ENCODE peak calls at places on chromosomes 11 and 22, in four cellular contexts. D is cardiac fibroblast; Z is stimulated activated CD8-positive, alpha-beta memory T cell treated with anti-CD3 and anti-CD28 coated beads, Interleukin-12 subunit alpha, Interleukin-12 subunit beta, amount 100 ng/mL, for 4 hours; B is GM06990. U is an unnamed sample.

GRCh38 chr11:65869643-65870306 is 2.8 kb downstream of the EFEMP2 start:
- DNase-seq in D (no peak), Z (no peak), B (no peak), U (no peak)

GRCh38 chr22:41512421-41513194 is 31.7 kb downstream of the POLR3H start:
- DNase-seq in B (no peak), D (peak), Z (no peak), U (no peak)

GRCh38 chr11:10116588-10116987 is 177.4 kb downstream of the SBF2 start:
- DNase-seq in D (peak), B (peak), Z (no peak), U (no peak)

GRCh38 chr11:125504580-125504979 is 8.5 kb upstream of the FEZ1 start:
- DNase-seq in D (no peak), Z (no peak), B (no peak), U (no peak)

GRCh38 chr22:44550666-44551491 is 52.8 kb upstream of the RTL6 start:
- DNase-seq in Z (no peak), B (peak), D (peak), U (peak)

GRCh38 chr11:134949121-134949591 is 537.1 kb upstream of the B3GAT1 start:
- DNase-seq in Z (no peak), D (peak), B (no peak), U (peak)

GRCh38 chr22:49129736-49130135 is 697.9 kb downstream of the BRD1 start:
- DNase-seq in B (no peak), D (no peak), Z (no peak), U (no peak)

GRCh38 chr11:61152816-61153592 is 8.2 kb downstream of the VPS37C start:
- DNase-seq in Z (no peak), B (no peak), D (peak), U (peak)

GRCh38 chr11:129364143-129364654 is 11.4 kb upstream of the BARX2 start:
- DNase-seq in B (peak), Z (peak), D (peak), U (peak)

GRCh38 chr11:122578168-122578825 is 77.2 kb upstream of the UBASH3B start:
- DNase-seq in Z (no peak), B (no peak), D (no peak), U (no peak)

GRCh38 chr22:44171486-44172076 is 9.1 kb upstream of the PARVG start:
- DNase-seq in B (no peak), D (no peak), Z (no peak), U (no peak)

GRCh38 chr11:3747704-3748103 is 49.6 kb downstream of the NUP98 start:
- DNase-seq in D (peak), Z (no peak), B (no peak), U (no peak)

GRCh38 chr22:49008682-49009235 is 818.9 kb downstream of the BRD1 start:
- DNase-seq in Z (no peak), B (no peak), D (no peak), U (no peak)

GRCh38 chr22:46129390-46130041 is 20.8 kb upstream of the PPARA start:
- DNase-seq in B (peak), D (no peak), Z (no peak), U (no peak)

GRCh38 chr22:49716441-49716840 is 111.2 kb downstream of the BRD1 start:
- DNase-seq in Z (no peak), D (no peak), B (no peak), U (no peak)

GRCh38 chr11:70610561-70610960 is 212.2 kb downstream of the CTTN start:
- DNase-seq in Z (no peak), B (no peak), D (no peak), U (peak)

GRCh38 chr11:73185680-73186293 is 32.3 kb upstream of the P2RY2 start:
- DNase-seq in Z (no peak), B (no peak), D (peak), U (no peak)